ENCODE peak calls at places on chromosome 3, in four cellular contexts. C, X, Y and Z are unnamed samples.

GRCh38 chr3:33419948-33420347 is 20.3 kb downstream of the UBP1 start:
- DNase-seq in C (no peak), X (no peak), Y (no peak), Z (no peak)

GRCh38 chr3:67647390-67647878 is 7.0 kb downstream of the SUCLG2 start:
- DNase-seq in C (peak; percentile 56), X (no peak), Y (no peak), Z (peak; percentile 77)

GRCh38 chr3:41881233-41881821 is 80.6 kb downstream of the ULK4 start:
- DNase-seq in C (no peak), X (no peak), Y (no peak), Z (peak; percentile 0)

GRCh38 chr3:52537726-52538421 is 1.5 kb downstream of the UQCC5 start:
- DNase-seq in C (no peak), X (no peak), Y (no peak), Z (no peak)

GRCh38 chr3:135368316-135368715 is 573.3 kb downstream of the EPHB1 start:
- DNase-seq in C (no peak), X (no peak), Y (no peak), Z (no peak)

GRCh38 chr3:100299031-100299430 is 35.5 kb upstream of the NIT2 start:
- DNase-seq in C (no peak), X (no peak), Y (no peak), Z (no peak)

GRCh38 chr3:94162700-94163099 is 99.8 kb downstream of the NSUN3 start:
- DNase-seq in C (no peak), X (no peak), Y (no peak), Z (no peak)

GRCh38 chr3:191417457-191417729 is 43.6 kb upstream of the PYDC2 start:
- DNase-seq in C (no peak), X (no peak), Y (no peak), Z (no peak)

GRCh38 chr3:13378155-13378554 is 42.0 kb downstream of the NUP210 start:
- DNase-seq in C (no peak), X (no peak), Y (no peak), Z (no peak)

GRCh38 chr3:143414571-143415253 is 295.1 kb downstream of the CHST2 start:
- DNase-seq in C (no peak), X (no peak), Y (no peak), Z (no peak)

GRCh38 chr3:128083980-128084674 is 31.9 kb downstream of the SEC61A1 start:
- DNase-seq in C (no peak), X (no peak), Y (no peak), Z (no peak)

GRCh38 chr3:58529516-58530353 is 7.3 kb downstream of the ACOX2 start:
- DNase-seq in C (no peak), X (no peak), Y (no peak), Z (no peak)

GRCh38 chr3:194323785-194324735 is 27.1 kb downstream of the CPN2 start:
- DNase-seq in C (peak; percentile 59), X (peak; percentile 47), Y (peak; percentile 17), Z (no peak)

GRCh38 chr3:187922704-187923393 is 177.6 kb upstream of the BCL6 start:
- DNase-seq in C (no peak), X (no peak), Y (no peak), Z (no peak)

GRCh38 chr3:66572938-66573710 is 72.3 kb upstream of the LRIG1 start:
- DNase-seq in C (no peak), X (no peak), Y (peak; percentile 1), Z (no peak)

GRCh38 chr3:18354706-18355105 is 70.4 kb downstream of the SATB1 start:
- DNase-seq in C (no peak), X (no peak), Y (no peak), Z (no peak)

GRCh38 chr3:102194001-102194400 is 240.8 kb upstream of the ZPLD1 start:
- DNase-seq in C (no peak), X (no peak), Y (no peak), Z (no peak)

GRCh38 chr3:105334138-105334882 is 32.4 kb upstream of the ALCAM start:
- DNase-seq in C (no peak), X (no peak), Y (no peak), Z (no peak)

GRCh38 chr3:61936344-61936937 is 375.1 kb downstream of the PTPRG start:
- DNase-seq in C (peak; percentile 52), X (no peak), Y (no peak), Z (no peak)

GRCh38 chr3:43638594-43639447 is 17.0 kb upstream of the ANO10 start:
- DNase-seq in C (peak; percentile 80), X (no peak), Y (peak; percentile 31), Z (no peak)

GRCh38 chr3:124557433-124558232 is 172.6 kb upstream of the UMPS start:
- DNase-seq in C (no peak), X (peak; percentile 25), Y (no peak), Z (no peak)

GRCh38 chr3:101171797-101172196 is 148.6 kb downstream of the IMPG2 start:
- DNase-seq in C (no peak), X (no peak), Y (no peak), Z (no peak)

GRCh38 chr3:56835626-56836025 is 33.9 kb upstream of the ARHGEF3 start:
- DNase-seq in C (no peak), X (no peak), Y (no peak), Z (no peak)

GRCh38 chr3:161268601-161269000 is 47.5 kb downstream of the NMD3 start:
- DNase-seq in C (no peak), X (no peak), Y (no peak), Z (no peak)

GRCh38 chr3:72584262-72584661 is 264.0 kb downstream of the SHQ1 start:
- DNase-seq in C (no peak), X (no peak), Y (no peak), Z (no peak)

GRCh38 chr3:23999012-23999641 is 54.0 kb downstream of the NR1D2 start:
- DNase-seq in C (peak; percentile 87), X (peak; percentile 73), Y (peak; percentile 39), Z (peak; percentile 48)

GRCh38 chr3:172982731-172983364 is 158.2 kb downstream of the SPATA16 start:
- DNase-seq in C (no peak), X (no peak), Y (no peak), Z (no peak)

GRCh38 chr3:196868297-196868661 is 559 bp downstream of the SENP5 start:
- DNase-seq in C (peak; percentile 47), X (peak; percentile 31), Y (peak; percentile 1), Z (no peak)

GRCh38 chr3:196867155-196867506 is 589 bp upstream of the SENP5 start:
- DNase-seq in C (no peak), X (no peak), Y (no peak), Z (no peak)

GRCh38 chr3:196872316-196872715 is 4.6 kb downstream of the SENP5 start:
- DNase-seq in C (no peak), X (no peak), Y (no peak), Z (no peak)

DNA sequence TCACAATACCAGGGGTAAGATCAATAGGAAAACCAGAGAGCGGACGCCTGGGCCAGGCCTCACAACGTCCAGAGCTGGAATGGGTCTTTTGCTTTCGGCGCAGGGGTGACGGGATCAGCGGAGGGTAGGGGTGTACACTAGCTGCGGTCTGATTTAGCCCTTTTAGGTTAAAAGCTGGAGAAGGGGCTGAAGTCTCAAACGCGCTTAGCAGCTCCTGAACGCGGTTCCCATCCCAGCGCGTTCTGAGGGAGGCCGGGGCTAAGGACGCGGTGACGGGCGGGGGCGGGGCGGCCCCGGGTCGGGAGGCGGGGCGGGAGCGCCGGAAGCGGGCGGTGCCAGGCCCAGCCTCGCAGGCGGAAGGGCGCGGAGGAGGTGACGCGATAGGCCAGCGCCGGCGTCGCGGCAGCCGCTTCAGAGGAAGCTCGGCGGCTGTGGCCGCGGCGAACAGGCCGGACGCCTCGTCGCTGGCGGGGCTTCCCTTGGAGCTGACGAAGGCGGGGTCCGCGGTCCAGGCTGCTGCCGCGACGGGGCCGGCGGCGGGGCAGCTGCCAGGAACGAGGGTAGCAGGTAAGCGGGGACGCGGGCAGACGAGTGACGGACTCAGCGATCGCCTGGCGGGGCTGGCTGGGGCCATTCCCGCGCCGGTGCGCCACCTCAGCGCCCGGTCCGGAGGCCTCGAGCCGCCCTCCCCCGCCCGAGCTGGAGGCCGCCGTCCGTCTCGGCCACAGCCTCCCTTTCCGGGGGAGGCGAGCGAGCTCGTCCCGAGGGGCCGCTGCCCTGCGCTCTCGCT is at the start of gene SENP5:
- DNase-seq in C (peak; percentile 96), X (peak; percentile 93), Y (peak; percentile 89), Z (peak; percentile 63)
- TF ChIP-seq CTCF in C (no peak), X (no peak), Y (no peak), Z (no peak)

DNA sequence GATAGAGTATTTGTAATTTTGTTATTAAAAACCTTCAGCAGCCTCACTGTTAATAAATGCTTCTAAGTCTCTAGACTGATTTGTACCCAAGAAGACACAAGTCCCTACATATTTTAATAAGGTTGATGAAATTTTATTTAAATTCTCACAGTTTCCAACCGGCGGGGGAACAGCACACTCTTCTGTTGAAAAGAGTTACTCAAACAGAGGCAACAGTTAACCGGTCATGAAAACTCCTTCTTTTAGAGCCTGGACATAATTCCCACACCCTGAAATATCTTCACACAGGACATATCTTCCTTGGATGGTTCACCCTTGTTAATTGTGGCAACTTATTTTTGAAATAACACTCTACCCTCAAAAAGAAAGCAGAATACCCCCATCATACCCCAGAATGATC is 278.8 kb downstream of the FOXP1 start:
- DNase-seq in C (no peak), X (no peak), Y (no peak), Z (no peak)
- TF ChIP-seq CTCF in C (peak; percentile 36), X (no peak), Y (peak; percentile 54), Z (peak; percentile 35)

GRCh38 chr3:60262546-60262945 is 988.7 kb downstream of the FHIT start:
- DNase-seq in C (no peak), X (no peak), Y (no peak), Z (no peak)

GRCh38 chr3:60266444-60266843 is 984.8 kb downstream of the FHIT start:
- DNase-seq in C (no peak), X (no peak), Y (no peak), Z (no peak)

GRCh38 chr3:60260546-60260945 is 990.7 kb downstream of the FHIT start:
- DNase-seq in C (no peak), X (no peak), Y (no peak), Z (no peak)
- TF ChIP-seq CTCF in C (no peak), X (no peak), Y (no peak), Z (no peak)

DNA sequence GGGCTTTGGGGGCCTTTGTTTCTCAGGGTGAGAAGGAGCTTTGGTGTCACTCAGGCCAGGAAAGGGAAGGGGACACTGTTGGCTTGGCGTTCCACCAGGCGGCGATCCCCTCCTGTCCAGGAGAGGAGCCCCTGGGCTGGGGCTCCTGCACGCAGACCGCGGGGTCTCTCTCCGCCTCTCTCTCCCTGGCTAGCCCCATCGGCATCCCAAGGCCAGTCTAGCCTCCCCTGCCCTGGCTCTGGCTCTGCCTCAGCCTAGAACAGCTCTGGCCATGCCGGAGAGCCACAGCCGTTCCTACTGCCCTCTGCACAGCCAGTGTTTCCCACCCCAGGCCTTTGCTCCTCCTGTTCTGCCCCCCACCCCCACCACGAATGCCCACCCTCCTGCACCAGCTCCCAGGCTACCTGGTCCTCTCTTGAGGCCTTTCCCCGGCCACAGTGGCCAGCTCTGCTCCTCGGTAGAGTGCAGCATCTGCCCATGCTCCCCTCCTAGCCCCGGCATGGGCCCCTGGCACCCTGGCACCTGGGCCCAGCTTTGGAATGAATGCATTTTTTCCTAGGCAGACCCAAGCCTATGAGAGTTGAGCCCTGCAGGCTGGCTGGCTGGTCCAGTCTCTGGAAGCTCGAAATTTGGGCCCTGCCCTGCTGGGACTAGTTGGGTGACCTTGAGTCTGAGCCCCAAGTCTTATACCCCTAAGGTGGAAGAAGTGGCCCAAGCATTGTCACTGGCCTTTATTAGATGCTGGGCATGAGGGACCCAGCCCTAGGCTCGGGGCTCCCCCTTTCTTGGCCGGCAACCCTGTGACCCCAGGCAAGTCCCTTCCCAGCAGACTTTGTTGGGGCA is 2.4 kb downstream of the PLXNA1 start:
- DNase-seq in C (no peak), X (no peak), Y (no peak), Z (no peak)
- TF ChIP-seq CTCF in C (no peak), X (no peak), Y (no peak), Z (no peak)